ENCODE peak calls at places on chromosomes 13 and 19, in ten cellular contexts. C is A549; K is fibroblast of pulmonary artery; X is aorta; D is ecto neural progenitor cell; S is posterior vena cava; F is dorsolateral prefrontal cortex; M is thoracic aorta; T is lower leg skin; V is stimulated activated CD8-positive, alpha-beta memory T cell treated with anti-CD3 and anti-CD28 coated beads, Interleukin-15, amount 100 ng/mL, for 24 hours. E is an unnamed sample.

GRCh38 chr13:79647518-79647917 is 166.6 kb downstream of the NDFIP2 start:
- DNase-seq in T (peak), K (peak), C (no peak), V (no peak), D (no peak), X (no peak), F (no peak), S (no peak), M (no peak), E (no peak)

GRCh38 chr19:5289060-5289990 is 51.3 kb downstream of the PTPRS start:
- DNase-seq in T (no peak), F (no peak), V (no peak), C (no peak), X (no peak), K (no peak), M (no peak), D (peak), S (no peak), E (no peak)

GRCh38 chr19:55088543-55089265 is 13.0 kb downstream of the EPS8L1 start:
- DNase-seq in S (peak), F (peak), M (peak), V (peak), C (peak), T (no peak), D (peak), X (no peak), K (peak), E (peak)

GRCh38 chr13:83691966-83692365 is 190.3 kb downstream of the SLITRK1 start:
- DNase-seq in C (no peak), X (no peak), V (no peak), D (no peak), F (no peak), T (no peak), K (peak), M (no peak), S (no peak), E (no peak)

GRCh38 chr13:32060319-32060924 is 28.8 kb downstream of the FRY start:
- DNase-seq in K (no peak), S (no peak), F (no peak), X (no peak), T (no peak), D (no peak), M (no peak), C (no peak), V (no peak), E (no peak)

GRCh38 chr19:17394891-17395415 is 957 bp upstream of the CCDC194 start:
- DNase-seq in X (peak), S (no peak), C (peak), D (peak), F (no peak), K (peak), M (no peak), T (no peak), V (peak), E (peak)

GRCh38 chr13:42876810-42877550 is 95.6 kb downstream of the FAM216B start:
- DNase-seq in V (no peak), K (peak), D (no peak), F (no peak), M (no peak), C (no peak), S (no peak), T (no peak), X (no peak), E (no peak)

GRCh38 chr19:41903161-41903953 is 20.4 kb downstream of the ARHGEF1 start:
- DNase-seq in D (no peak), X (no peak), F (no peak), M (no peak), V (no peak), T (no peak), C (no peak), S (no peak), K (no peak), E (no peak)

GRCh38 chr13:96216543-96216942 is 126.6 kb downstream of the HS6ST3 start:
- DNase-seq in M (no peak), T (no peak), V (no peak), S (no peak), F (no peak), D (no peak), K (no peak), C (no peak), X (no peak), E (no peak)

GRCh38 chr13:33487575-33488243 is 202.2 kb upstream of the STARD13 start:
- DNase-seq in D (no peak), M (no peak), F (no peak), K (peak), T (no peak), C (peak), V (no peak), S (no peak), X (no peak), E (no peak)

GRCh38 chr13:97254809-97255208 is 32.7 kb downstream of the MBNL2 start:
- DNase-seq in D (no peak), K (no peak), V (no peak), F (no peak), X (no peak), C (peak), M (no peak), S (no peak), T (no peak), E (peak)

GRCh38 chr13:94031609-94032008 is 447.9 kb downstream of the DCT start:
- DNase-seq in X (no peak), C (no peak), S (no peak), K (peak), T (no peak), D (no peak), M (no peak), V (no peak), F (no peak), E (no peak)

GRCh38 chr19:46297700-46298476 is 1.0 kb downstream of the HIF3A start:
- DNase-seq in X (peak), F (no peak), V (no peak), K (peak), S (peak), T (peak), C (no peak), D (no peak), M (peak), E (no peak)

GRCh38 chr19:47762615-47763308 is 15.7 kb upstream of the SELENOW start:
- DNase-seq in C (no peak), D (no peak), V (no peak), X (no peak), K (peak), S (no peak), F (no peak), M (no peak), T (no peak), E (peak)

GRCh38 chr19:19406878-19407639 is 1.6 kb downstream of the GATAD2A start:
- DNase-seq in M (no peak), S (no peak), D (no peak), V (no peak), X (no peak), K (peak), F (no peak), C (peak), T (no peak), E (peak)

GRCh38 chr13:29978211-29978610 is 127.8 kb upstream of the UBL3 start:
- DNase-seq in M (no peak), D (no peak), T (no peak), C (no peak), F (no peak), S (no peak), K (peak), V (no peak), X (no peak), E (no peak)

GRCh38 chr19:35986664-35987570 is 8.1 kb upstream of the SDHAF1 start:
- DNase-seq in F (no peak), X (peak), S (no peak), V (no peak), K (no peak), T (peak), D (peak), M (no peak), C (peak), E (no peak)

GRCh38 chr13:97848886-97849285 is 104.6 kb upstream of the IPO5 start:
- DNase-seq in X (no peak), M (no peak), D (no peak), K (no peak), C (no peak), F (no peak), S (no peak), V (no peak), T (no peak), E (no peak)

GRCh38 chr19:10037367-10037766 is 24.1 kb downstream of the RDH8 start:
- DNase-seq in V (no peak), X (no peak), K (no peak), T (no peak), S (no peak), F (no peak), C (peak), M (no peak), D (no peak), E (no peak)

GRCh38 chr13:60147361-60147760 is 16.4 kb downstream of the DIAPH3 start:
- DNase-seq in F (no peak), M (no peak), K (no peak), V (no peak), S (no peak), D (no peak), X (no peak), C (no peak), T (no peak), E (no peak)

GRCh38 chr13:26964278-26965057 is 203.9 kb upstream of the GPR12 start:
- DNase-seq in C (no peak), T (no peak), K (peak), X (no peak), D (no peak), V (no peak), F (no peak), S (no peak), M (no peak), E (no peak)

GRCh38 chr13:60797112-60797511 is 400.1 kb downstream of the TDRD3 start:
- DNase-seq in F (no peak), M (no peak), T (no peak), D (no peak), X (no peak), C (no peak), K (no peak), V (no peak), S (no peak), E (no peak)

GRCh38 chr13:99895428-99895998 is 76.1 kb downstream of the ZIC5 start:
- DNase-seq in T (no peak), M (no peak), K (peak), V (no peak), C (no peak), D (no peak), X (no peak), F (no peak), S (no peak), E (no peak)

GRCh38 chr19:39199025-39199424 is 2.3 kb downstream of the NCCRP1 start:
- DNase-seq in D (no peak), K (peak), X (no peak), V (no peak), F (peak), T (no peak), M (no peak), C (no peak), S (no peak), E (no peak)

GRCh38 chr19:18496167-18496979 is 25.5 kb downstream of the ELL start:
- DNase-seq in S (no peak), C (peak), M (no peak), T (no peak), F (no peak), V (no peak), D (no peak), K (peak), X (no peak), E (peak)

GRCh38 chr19:39171479-39172465 is 25.0 kb upstream of the NCCRP1 start:
- DNase-seq in M (no peak), K (no peak), F (no peak), S (no peak), C (no peak), T (no peak), D (no peak), V (no peak), X (no peak), E (no peak)

GRCh38 chr19:10421981-10422461 is 1.7 kb downstream of the PDE4A start:
- DNase-seq in C (no peak), S (no peak), D (no peak), K (no peak), M (no peak), F (no peak), T (no peak), V (no peak), X (no peak), E (no peak)

GRCh38 chr19:46052896-46053295 is 12.1 kb upstream of the IGFL4 start:
- DNase-seq in F (no peak), X (no peak), D (no peak), K (no peak), C (no peak), V (no peak), T (no peak), M (no peak), S (no peak), E (no peak)

GRCh38 chr19:46494936-46495788 is 505 bp downstream of the PNMA8B start:
- DNase-seq in T (no peak), D (no peak), V (no peak), X (peak), C (no peak), K (no peak), M (no peak), F (no peak), S (no peak), E (no peak)

GRCh38 chr19:51448011-51448744 is 10.1 kb downstream of the SIGLEC8 start:
- DNase-seq in C (no peak), D (no peak), S (no peak), F (no peak), V (no peak), M (no peak), X (no peak), T (no peak), K (no peak), E (no peak)

GRCh38 chr19:14718522-14719113 is 28.8 kb downstream of the ZNF333 start:
- DNase-seq in C (peak), K (peak), M (no peak), S (no peak), F (no peak), T (no peak), D (no peak), X (no peak), V (no peak), E (no peak)

GRCh38 chr19:58021541-58022282 is 12.1 kb upstream of the ZSCAN1 start:
- DNase-seq in V (no peak), X (no peak), M (peak), D (no peak), K (peak), S (peak), C (peak), F (no peak), T (peak), E (peak)

GRCh38 chr13:102402292-102402691 is 444 bp upstream of the FGF14 start:
- DNase-seq in C (no peak), F (peak), S (no peak), V (no peak), M (no peak), K (peak), D (peak), T (no peak), X (no peak), E (no peak)

GRCh38 chr13:110771194-110771593 is 57.7 kb downstream of the ING1 start:
- DNase-seq in V (no peak), X (no peak), D (no peak), K (peak), C (peak), S (no peak), F (no peak), T (no peak), M (no peak), E (no peak)

GRCh38 chr19:7751157-7751783 is 3.9 kb upstream of the CD209 start:
- DNase-seq in X (no peak), V (no peak), T (no peak), C (no peak), D (no peak), S (no peak), K (peak), F (no peak), M (no peak), E (no peak)

GRCh38 chr19:50702870-50703829 is 16.5 kb downstream of the SHANK1 start:
- DNase-seq in C (no peak), F (no peak), S (no peak), K (peak), D (no peak), V (no peak), T (no peak), M (no peak), X (peak), E (no peak)

GRCh38 chr13:23986619-23987018 is 89.3 kb upstream of the C1QTNF9B start:
- DNase-seq in S (no peak), C (no peak), F (no peak), X (no peak), V (no peak), M (no peak), T (no peak), K (peak), D (no peak), E (no peak)

GRCh38 chr19:10769533-10770491 is 51.9 kb downstream of the DNM2 start:
- DNase-seq in S (no peak), X (no peak), V (no peak), M (no peak), C (peak), K (peak), T (peak), D (no peak), F (peak), E (no peak)